ENCODE peak calls at places on chromosome 16, in four cellular contexts. W is heart left ventricle, K is left lung, L is NCI-H748 treated with DMSO at 0.1 percent for 48 hours. D is an unnamed sample.

GRCh38 chr16:16036359-16036792 is 87.0 kb downstream of the ABCC1 start:
- DNase-seq in W (no peak), K (no peak), L (no peak), D (no peak)

GRCh38 chr16:87698676-87699179 is 67.1 kb downstream of the KLHDC4 start:
- DNase-seq in W (no peak), K (no peak), L (no peak), D (no peak)

GRCh38 chr16:49986351-49987124 is 38.5 kb upstream of the CNEP1R1 start:
- DNase-seq in W (no peak), K (no peak), L (no peak), D (no peak)

GRCh38 chr16:79066621-79067020 is 533.9 kb downstream of the MAF start:
- DNase-seq in W (no peak), K (no peak), L (no peak), D (peak)

GRCh38 chr16:87056551-87056950 is 260.6 kb downstream of the C16orf95 start:
- DNase-seq in W (no peak), K (no peak), L (no peak), D (no peak)

GRCh38 chr16:27127293-27127692 is 60.6 kb downstream of the C16orf82 start:
- DNase-seq in W (no peak), K (no peak), L (no peak), D (no peak)

GRCh38 chr16:88047462-88047861 is 96.2 kb downstream of the BANP start:
- DNase-seq in W (no peak), K (peak), L (no peak), D (no peak)

GRCh38 chr16:77399546-77399945 is 35.3 kb downstream of the ADAMTS18 start:
- DNase-seq in W (no peak), K (no peak), L (no peak), D (no peak)

GRCh38 chr16:48536600-48537200 is 73.3 kb downstream of the N4BP1 start:
- DNase-seq in W (no peak), K (no peak), L (no peak), D (no peak)

GRCh38 chr16:10982430-10983174 is 38.2 kb downstream of the CLEC16A start:
- DNase-seq in W (peak), K (no peak), L (no peak), D (no peak)

GRCh38 chr16:84404936-84405640 is 36.8 kb downstream of the ATP2C2 start:
- DNase-seq in W (no peak), K (no peak), L (no peak), D (no peak)

GRCh38 chr16:47970291-47970931 is 185.4 kb downstream of the ABCC12 start:
- DNase-seq in W (no peak), K (no peak), L (no peak), D (no peak)

GRCh38 chr16:76964464-76965154 is 226.4 kb upstream of the MON1B start:
- DNase-seq in W (no peak), K (no peak), L (no peak), D (no peak)

GRCh38 chr16:49067776-49068175 is 213.9 kb downstream of the CBLN1 start:
- DNase-seq in W (no peak), K (no peak), L (no peak), D (no peak)

GRCh38 chr16:86229283-86229682 is 281.0 kb upstream of the FOXF1 start:
- DNase-seq in W (no peak), K (no peak), L (no peak), D (no peak)

GRCh38 chr16:73185737-73186136 is 137.8 kb upstream of the ZFHX3 start:
- DNase-seq in W (no peak), K (no peak), L (no peak), D (no peak)

GRCh38 chr16:4980691-4981090 is 22.6 kb downstream of the SEC14L5 start:
- DNase-seq in W (no peak), K (no peak), L (no peak), D (no peak)

GRCh38 chr16:17367034-17367433 is 103.7 kb downstream of the XYLT1 start:
- DNase-seq in W (no peak), K (no peak), L (no peak), D (no peak)

GRCh38 chr16:16071631-16072244 is 122.3 kb downstream of the ABCC1 start:
- DNase-seq in W (peak), K (no peak), L (no peak), D (no peak)

GRCh38 chr16:67860589-67861398 is 12.1 kb upstream of the EDC4 start:
- DNase-seq in W (no peak), K (no peak), L (no peak), D (no peak)

GRCh38 chr16:11603331-11603750 is 16.6 kb upstream of the LITAF start:
- DNase-seq in W (no peak), K (no peak), L (no peak), D (no peak)

GRCh38 chr16:2752850-2753522 is 548 bp downstream of the SRRM2 start:
- DNase-seq in W (peak), K (no peak), L (peak), D (peak)

D was measured in colonic mucosa.